ENCODE peak calls at places on chromosomes 5 and 9, in six cellular contexts. One of them, this sample, is unnamed.

GRCh38 chr5:78757269-78758053 is 108.9 kb upstream of the LHFPL2 start:
- DNase-seq in HTR-8/SVneo: no peak
- DNase-seq in hepatic stellate cell: peak
- DNase-seq in A549: peak
- DNase-seq in mesothelial cell of epicardium: no peak
- DNase-seq in stimulated activated CD4-positive, alpha-beta T cell treated with anti-CD3 and anti-CD28 coated beads, Interleukin-15, amount 100 ng/mL, for 1 hour: no peak
- DNase-seq in this sample: no peak

GRCh38 chr5:82440041-82440440 is 161.9 kb upstream of the RPS23 start:
- DNase-seq in mesothelial cell of epicardium: no peak
- DNase-seq in A549: no peak
- DNase-seq in HTR-8/SVneo: no peak
- DNase-seq in hepatic stellate cell: no peak
- DNase-seq in stimulated activated CD4-positive, alpha-beta T cell treated with anti-CD3 and anti-CD28 coated beads, Interleukin-15, amount 100 ng/mL, for 1 hour: no peak
- DNase-seq in this sample: no peak

GRCh38 chr9:70418822-70419545 is 4.5 kb upstream of the KLF9 start:
- DNase-seq in HTR-8/SVneo: no peak
- DNase-seq in stimulated activated CD4-positive, alpha-beta T cell treated with anti-CD3 and anti-CD28 coated beads, Interleukin-15, amount 100 ng/mL, for 1 hour: peak
- DNase-seq in mesothelial cell of epicardium: peak
- DNase-seq in hepatic stellate cell: peak
- DNase-seq in A549: peak
- DNase-seq in this sample: peak

GRCh38 chr9:80644044-80644443 is 1045.3 kb downstream of the TLE1 start:
- DNase-seq in mesothelial cell of epicardium: no peak
- DNase-seq in HTR-8/SVneo: no peak
- DNase-seq in A549: no peak
- DNase-seq in hepatic stellate cell: no peak
- DNase-seq in stimulated activated CD4-positive, alpha-beta T cell treated with anti-CD3 and anti-CD28 coated beads, Interleukin-15, amount 100 ng/mL, for 1 hour: no peak
- DNase-seq in this sample: no peak

GRCh38 chr5:134139891-134140469 is 25.5 kb downstream of the TCF7 start:
- DNase-seq in mesothelial cell of epicardium: peak
- DNase-seq in A549: no peak
- DNase-seq in HTR-8/SVneo: no peak
- DNase-seq in hepatic stellate cell: no peak
- DNase-seq in stimulated activated CD4-positive, alpha-beta T cell treated with anti-CD3 and anti-CD28 coated beads, Interleukin-15, amount 100 ng/mL, for 1 hour: no peak
- DNase-seq in this sample: peak

GRCh38 chr9:19102181-19102630 is 498 bp downstream of the HAUS6 start:
- DNase-seq in hepatic stellate cell: peak
- DNase-seq in HTR-8/SVneo: peak
- DNase-seq in stimulated activated CD4-positive, alpha-beta T cell treated with anti-CD3 and anti-CD28 coated beads, Interleukin-15, amount 100 ng/mL, for 1 hour: no peak
- DNase-seq in A549: no peak
- DNase-seq in mesothelial cell of epicardium: peak
- DNase-seq in this sample: no peak

GRCh38 chr9:114238919-114239879 is 83.7 kb upstream of the ORM1 start:
- DNase-seq in hepatic stellate cell: peak
- DNase-seq in stimulated activated CD4-positive, alpha-beta T cell treated with anti-CD3 and anti-CD28 coated beads, Interleukin-15, amount 100 ng/mL, for 1 hour: no peak
- DNase-seq in HTR-8/SVneo: no peak
- DNase-seq in mesothelial cell of epicardium: no peak
- DNase-seq in A549: peak
- DNase-seq in this sample: peak

GRCh38 chr5:100800552-100800951 is 102.5 kb downstream of the ST8SIA4 start:
- DNase-seq in hepatic stellate cell: no peak
- DNase-seq in mesothelial cell of epicardium: no peak
- DNase-seq in A549: no peak
- DNase-seq in HTR-8/SVneo: no peak
- DNase-seq in stimulated activated CD4-positive, alpha-beta T cell treated with anti-CD3 and anti-CD28 coated beads, Interleukin-15, amount 100 ng/mL, for 1 hour: no peak
- DNase-seq in this sample: no peak

GRCh38 chr5:135249658-135250057 is 149.4 kb downstream of the MACROH2A1 start:
- DNase-seq in hepatic stellate cell: no peak
- DNase-seq in stimulated activated CD4-positive, alpha-beta T cell treated with anti-CD3 and anti-CD28 coated beads, Interleukin-15, amount 100 ng/mL, for 1 hour: no peak
- DNase-seq in A549: no peak
- DNase-seq in mesothelial cell of epicardium: peak
- DNase-seq in HTR-8/SVneo: no peak
- DNase-seq in this sample: peak

GRCh38 chr5:143066556-143067281 is 296.5 kb downstream of the ARHGAP26 start:
- DNase-seq in stimulated activated CD4-positive, alpha-beta T cell treated with anti-CD3 and anti-CD28 coated beads, Interleukin-15, amount 100 ng/mL, for 1 hour: peak
- DNase-seq in mesothelial cell of epicardium: no peak
- DNase-seq in hepatic stellate cell: no peak
- DNase-seq in A549: peak
- DNase-seq in HTR-8/SVneo: no peak
- DNase-seq in this sample: no peak

GRCh38 chr9:36903541-36904435 is 130.3 kb downstream of the PAX5 start:
- DNase-seq in stimulated activated CD4-positive, alpha-beta T cell treated with anti-CD3 and anti-CD28 coated beads, Interleukin-15, amount 100 ng/mL, for 1 hour: no peak
- DNase-seq in A549: peak
- DNase-seq in HTR-8/SVneo: peak
- DNase-seq in hepatic stellate cell: no peak
- DNase-seq in mesothelial cell of epicardium: no peak
- DNase-seq in this sample: no peak

GRCh38 chr5:143635146-143635752 is 176.7 kb upstream of the HMHB1 start:
- DNase-seq in mesothelial cell of epicardium: no peak
- DNase-seq in A549: peak
- DNase-seq in hepatic stellate cell: peak
- DNase-seq in HTR-8/SVneo: no peak
- DNase-seq in stimulated activated CD4-positive, alpha-beta T cell treated with anti-CD3 and anti-CD28 coated beads, Interleukin-15, amount 100 ng/mL, for 1 hour: no peak
- DNase-seq in this sample: no peak

GRCh38 chr9:127679506-127679905 is 27.3 kb upstream of the CFAP157 start:
- DNase-seq in hepatic stellate cell: no peak
- DNase-seq in mesothelial cell of epicardium: no peak
- DNase-seq in HTR-8/SVneo: no peak
- DNase-seq in stimulated activated CD4-positive, alpha-beta T cell treated with anti-CD3 and anti-CD28 coated beads, Interleukin-15, amount 100 ng/mL, for 1 hour: no peak
- DNase-seq in A549: no peak
- DNase-seq in this sample: no peak

GRCh38 chr9:18424132-18424531 is 49.8 kb upstream of the ADAMTSL1 start:
- DNase-seq in hepatic stellate cell: no peak
- DNase-seq in HTR-8/SVneo: no peak
- DNase-seq in stimulated activated CD4-positive, alpha-beta T cell treated with anti-CD3 and anti-CD28 coated beads, Interleukin-15, amount 100 ng/mL, for 1 hour: no peak
- DNase-seq in mesothelial cell of epicardium: no peak
- DNase-seq in A549: no peak
- DNase-seq in this sample: no peak

GRCh38 chr9:132128191-132128590 is 33.7 kb upstream of the NTNG2 start:
- DNase-seq in stimulated activated CD4-positive, alpha-beta T cell treated with anti-CD3 and anti-CD28 coated beads, Interleukin-15, amount 100 ng/mL, for 1 hour: no peak
- DNase-seq in mesothelial cell of epicardium: no peak
- DNase-seq in HTR-8/SVneo: no peak
- DNase-seq in A549: no peak
- DNase-seq in hepatic stellate cell: no peak
- DNase-seq in this sample: no peak

This sample was measured in testis.